ENCODE peak calls at places on chromosomes 5 and 9, in seven cellular contexts. D, A, I, Y, H, S and V are unnamed samples.
A peak's percentile ranks its signal among the peaks of the same experiment; 100 is the strongest.

GRCh38 chr5:62268792-62269191 is 37.2 kb upstream of the KIF2A start:
- DNase-seq in D (no peak), A (no peak), I (no peak), Y (no peak), H (no peak), S (no peak), V (no peak)

GRCh38 chr9:125523681-125524080 is 183.3 kb downstream of the MAPKAP1 start:
- DNase-seq in D (no peak), A (no peak), I (no peak), Y (no peak), H (no peak), S (no peak), V (no peak)

GRCh38 chr5:32866138-32866537 is 155.0 kb downstream of the NPR3 start:
- DNase-seq in D (no peak), A (no peak), I (no peak), Y (no peak), H (no peak), S (no peak), V (no peak)

GRCh38 chr5:16918156-16918555 is 17.9 kb downstream of the MYO10 start:
- DNase-seq in D (no peak), A (no peak), I (no peak), Y (no peak), H (no peak), S (no peak), V (no peak)

GRCh38 chr9:35658894-35659220 is 765 bp downstream of the CCDC107 start:
- DNase-seq in D (peak; percentile 24), A (no peak), I (no peak), Y (no peak), H (no peak), S (peak; percentile 23), V (no peak)

GRCh38 chr5:42566658-42567313 is 143.5 kb downstream of the GHR start:
- DNase-seq in D (no peak), A (no peak), I (no peak), Y (no peak), H (no peak), S (no peak), V (no peak)

GRCh38 chr9:72529531-72529930 is 8.1 kb downstream of the TMC1 start:
- DNase-seq in D (no peak), A (no peak), I (no peak), Y (no peak), H (no peak), S (no peak), V (no peak)

GRCh38 chr5:26833596-26833995 is 204.8 kb downstream of the CDH9 start:
- DNase-seq in D (no peak), A (no peak), I (no peak), Y (no peak), H (no peak), S (no peak), V (no peak)

GRCh38 chr5:26310415-26310814 is 728.0 kb downstream of the CDH9 start:
- DNase-seq in D (no peak), A (no peak), I (no peak), Y (no peak), H (no peak), S (no peak), V (no peak)

GRCh38 chr5:73450672-73451217 is 2.2 kb upstream of the FOXD1 start:
- DNase-seq in D (no peak), A (no peak), I (no peak), Y (no peak), H (no peak), S (no peak), V (no peak)

GRCh38 chr9:90874194-90874593 is 72.6 kb downstream of the SYK start:
- DNase-seq in D (no peak), A (no peak), I (no peak), Y (no peak), H (no peak), S (no peak), V (no peak)

GRCh38 chr5:171316258-171317121 is 7.4 kb downstream of the TLX3 start:
- DNase-seq in D (no peak), A (no peak), I (no peak), Y (no peak), H (no peak), S (no peak), V (no peak)

GRCh38 chr9:131020388-131020787 is 11.4 kb downstream of the LAMC3 start:
- DNase-seq in D (no peak), A (peak; percentile 61), I (no peak), Y (no peak), H (no peak), S (no peak), V (no peak)
- TF ChIP-seq JUND in D (no peak), A (no peak), I (no peak), Y (no peak), H (no peak), S (no peak), V (no peak)

GRCh38 chr9:128193469-128194096 is 2.2 kb upstream of the CIZ1 start:
- DNase-seq in D (no peak), A (no peak), I (no peak), Y (no peak), H (no peak), S (no peak), V (no peak)
- TF ChIP-seq JUND in D (no peak), A (no peak), I (no peak), Y (no peak), H (no peak), S (no peak), V (no peak)

GRCh38 chr5:22710660-22711059 is 142.5 kb downstream of the CDH12 start:
- DNase-seq in D (no peak), A (no peak), I (no peak), Y (no peak), H (no peak), S (no peak), V (no peak)
- TF ChIP-seq JUND in D (no peak), A (no peak), I (no peak), Y (no peak), H (no peak), S (no peak), V (no peak)

GRCh38 chr5:35316611-35317307 is 86.5 kb upstream of the PRLR start:
- DNase-seq in D (no peak), A (no peak), I (no peak), Y (no peak), H (no peak), S (no peak), V (no peak)

GRCh38 chr5:35320029-35320428 is 89.7 kb upstream of the PRLR start:
- DNase-seq in D (no peak), A (no peak), I (no peak), Y (no peak), H (no peak), S (no peak), V (no peak)

GRCh38 chr5:35317586-35317985 is 87.3 kb upstream of the PRLR start:
- DNase-seq in D (no peak), A (no peak), I (no peak), Y (no peak), H (no peak), S (no peak), V (no peak)

GRCh38 chr5:35324201-35324600 is 93.9 kb upstream of the PRLR start:
- DNase-seq in D (no peak), A (no peak), I (no peak), Y (no peak), H (no peak), S (no peak), V (no peak)

DNA sequence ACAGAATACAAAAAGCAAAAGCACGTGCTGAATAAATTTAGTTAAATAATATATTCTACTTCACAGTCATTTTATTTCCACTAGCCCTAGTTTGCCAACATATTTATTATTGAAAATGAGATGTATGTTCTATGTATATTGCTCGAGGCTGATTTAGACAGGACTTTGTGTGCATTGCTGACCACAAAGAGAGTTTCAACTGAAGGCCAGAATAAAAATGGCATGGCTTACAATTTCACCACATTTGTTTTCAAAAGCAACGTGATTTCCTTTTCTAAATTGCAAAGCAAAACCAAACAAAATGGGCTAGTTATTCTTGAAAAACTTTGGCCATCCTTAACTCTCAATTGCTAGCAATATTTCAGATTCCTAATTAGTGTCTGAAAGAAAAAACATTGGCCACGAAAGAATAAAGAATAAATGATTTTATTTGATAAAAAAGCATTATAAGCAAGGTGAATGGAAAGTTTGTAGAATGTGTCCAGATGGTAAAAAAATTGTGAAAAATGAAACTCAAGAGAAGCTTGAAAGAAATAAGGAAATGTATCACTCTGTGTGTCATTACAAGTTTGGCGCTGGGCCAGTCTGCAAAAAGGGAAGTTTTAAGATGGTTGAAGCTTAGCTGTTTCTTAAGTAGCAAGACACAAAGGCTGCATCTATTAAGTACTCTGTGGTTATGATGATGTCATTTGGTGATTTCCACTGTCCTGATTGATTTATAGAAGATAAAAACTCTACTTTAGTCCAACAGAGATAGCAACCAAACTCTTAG is 89.1 kb upstream of the PRLR start:
- DNase-seq in D (no peak), A (no peak), I (peak; percentile 96), Y (no peak), H (no peak), S (no peak), V (peak; percentile 72)
- TF ChIP-seq JUND in D (no peak), A (no peak), I (peak; percentile 75), Y (no peak), H (no peak), S (no peak), V (no peak)

GRCh38 chr9:81759680-81760215 is 70.4 kb upstream of the TLE1 start:
- DNase-seq in D (peak; percentile 21), A (no peak), I (no peak), Y (no peak), H (peak; percentile 21), S (peak; percentile 53), V (no peak)
- TF ChIP-seq JUND in D (peak; percentile 64), A (no peak), I (no peak), Y (peak; percentile 40), H (peak; percentile 55), S (no peak), V (no peak)

GRCh38 chr5:142521706-142522105 is 164.2 kb downstream of the FGF1 start:
- DNase-seq in D (no peak), A (no peak), I (no peak), Y (no peak), H (no peak), S (peak; percentile 86), V (no peak)
- TF ChIP-seq JUND in D (no peak), A (no peak), I (no peak), Y (no peak), H (no peak), S (no peak), V (no peak)

DNA sequence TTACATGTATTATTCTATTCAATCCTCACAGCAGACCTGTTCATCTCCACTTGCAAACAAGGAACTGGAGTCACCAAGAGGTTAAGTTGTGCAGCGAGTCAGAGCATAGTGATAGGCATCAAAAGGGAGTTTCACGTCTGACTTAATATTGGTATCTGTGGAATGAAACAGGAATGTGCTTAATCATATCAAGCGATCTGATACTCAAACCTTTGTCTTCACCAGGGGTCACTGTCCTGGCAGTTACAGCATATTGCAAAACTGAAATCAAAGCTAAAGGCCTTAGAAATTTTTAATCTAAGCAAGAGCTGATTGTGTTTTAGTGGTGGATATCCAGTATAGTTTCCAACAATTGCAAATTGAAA is 271.6 kb downstream of the PLK2 start:
- DNase-seq in D (peak; percentile 55), A (no peak), I (no peak), Y (no peak), H (no peak), S (peak; percentile 29), V (peak; percentile 90)
- TF ChIP-seq JUND in D (peak; percentile 29), A (no peak), I (no peak), Y (no peak), H (peak; percentile 72), S (no peak), V (peak; percentile 98)